ENCODE peak calls at places on chromosomes 16 and 17, in seven cellular contexts. A is lung, E is endothelial cell of umbilical vein, F is left lung, O is hepatocyte, Z is AG04450, C is colonic mucosa. K is an unnamed sample. For H3K9me3 and H3K27me3, the result is how much of the 10 kb centered on the place peaks cover.

GRCh38 chr16:86215233-86215978 is 294.9 kb upstream of the FOXF1 start:
- DNase-seq in A (no peak), E (no peak), F (no peak), O (no peak), Z (no peak), C (no peak), K (peak)

GRCh38 chr17:79950711-79951110 is 85.0 kb downstream of the TBC1D16 start:
- DNase-seq in A (no peak), E (no peak), F (no peak), O (no peak), Z (no peak), C (no peak), K (peak)

GRCh38 chr17:39666601-39667261 is 1.5 kb upstream of the PNMT start:
- DNase-seq in A (no peak), E (no peak), F (no peak), O (no peak), Z (no peak), C (no peak), K (no peak)

GRCh38 chr16:81633147-81633619 is 145.9 kb upstream of the PLCG2 start:
- DNase-seq in A (no peak), E (no peak), F (no peak), O (no peak), Z (no peak), C (no peak), K (no peak)

GRCh38 chr17:79948918-79949645 is 86.6 kb downstream of the TBC1D16 start:
- DNase-seq in A (no peak), E (no peak), F (no peak), O (no peak), Z (no peak), C (no peak), K (no peak)

GRCh38 chr16:88283596-88283995 is 99.2 kb upstream of the ZNF469 start:
- DNase-seq in A (no peak), E (no peak), F (no peak), O (no peak), Z (no peak), C (no peak), K (no peak)

GRCh38 chr17:31508310-31509094 is 117.0 kb downstream of the RAB11FIP4 start:
- DNase-seq in A (no peak), E (no peak), F (no peak), O (no peak), Z (no peak), C (peak), K (no peak)

GRCh38 chr17:3926860-3927627 is 10.8 kb upstream of the P2RX1 start:
- DNase-seq in A (no peak), E (no peak), F (no peak), O (no peak), Z (no peak), C (no peak), K (no peak)

GRCh38 chr16:83400234-83400633 is 407.5 kb upstream of the HSBP1 start:
- DNase-seq in A (peak), E (no peak), F (no peak), O (no peak), Z (no peak), C (no peak), K (no peak)

GRCh38 chr16:26561303-26561702 is 505.4 kb upstream of the C16orf82 start:
- DNase-seq in A (no peak), E (no peak), F (no peak), O (no peak), Z (no peak), C (no peak), K (peak)

GRCh38 chr16:77298638-77299360 is 99.6 kb downstream of the SYCE1L start:
- DNase-seq in A (no peak), E (peak), F (no peak), O (peak), Z (peak), C (no peak), K (no peak)

GRCh38 chr17:72075995-72076677 is 44.7 kb upstream of the SOX9 start:
- DNase-seq in A (no peak), E (no peak), F (no peak), O (no peak), Z (no peak), C (no peak), K (peak)

GRCh38 chr16:51640196-51640595 is 489.1 kb upstream of the SALL1 start:
- DNase-seq in A (no peak), E (no peak), F (no peak), O (no peak), Z (no peak), C (no peak), K (no peak)

GRCh38 chr16:89144681-89145080 is 26.9 kb upstream of the CDH15 start:
- DNase-seq in A (no peak), E (no peak), F (no peak), O (no peak), Z (no peak), C (no peak), K (no peak)

GRCh38 chr17:18891541-18891940 is 33.6 kb downstream of the PRPSAP2 start:
- DNase-seq in A (no peak), E (no peak), F (no peak), O (no peak), Z (no peak), C (no peak), K (no peak)

GRCh38 chr16:28609631-28610594 is at the start of gene SULT1A1:
- DNase-seq in A (peak), E (no peak), F (peak), O (peak), Z (no peak), C (peak), K (peak)

GRCh38 chr17:64384253-64385186 is 6.1 kb downstream of the PECAM1 start:
- DNase-seq in A (no peak), E (peak), F (no peak), O (no peak), Z (no peak), C (no peak), K (no peak)

GRCh38 chr17:38395090-38395489 is 33.2 kb upstream of the ARHGAP23 start:
- DNase-seq in A (no peak), E (no peak), F (no peak), O (no peak), Z (no peak), C (no peak), K (no peak)

GRCh38 chr17:81576621-81577277 is 24.6 kb upstream of the FAAP100 start:
- DNase-seq in A (no peak), E (peak), F (no peak), O (no peak), Z (no peak), C (no peak), K (no peak)

GRCh38 chr16:56477096-56477878 is 25.9 kb downstream of the OGFOD1 start:
- DNase-seq in A (no peak), E (peak), F (no peak), O (peak), Z (peak), C (no peak), K (peak)

GRCh38 chr17:32998893-32999240 is 7.2 kb downstream of the SPACA3 start:
- DNase-seq in A (no peak), E (no peak), F (no peak), O (no peak), Z (no peak), C (no peak), K (no peak)

GRCh38 chr17:62860962-62861873 is 53.1 kb upstream of the MARCHF10 start:
- DNase-seq in A (no peak), E (no peak), F (no peak), O (peak), Z (no peak), C (no peak), K (no peak)

GRCh38 chr17:63571632-63572310 is 21.5 kb downstream of the DCAF7 start:
- DNase-seq in A (no peak), E (peak), F (no peak), O (no peak), Z (peak), C (no peak), K (no peak)

GRCh38 chr16:13435873-13436474 is 484.0 kb upstream of the ERCC4 start:
- DNase-seq in A (no peak), E (no peak), F (no peak), O (peak), Z (no peak), C (no peak), K (no peak)

GRCh38 chr17:82949361-82949760 is 109.5 kb upstream of the ZNF750 start:
- DNase-seq in A (no peak), E (no peak), F (peak), O (no peak), Z (no peak), C (no peak), K (peak)

GRCh38 chr17:82949984-82950383 is 110.2 kb upstream of the ZNF750 start:
- DNase-seq in A (no peak), E (no peak), F (no peak), O (no peak), Z (no peak), C (no peak), K (no peak)

GRCh38 chr17:82952019-82952418 is 112.2 kb upstream of the ZNF750 start:
- DNase-seq in A (no peak), E (no peak), F (peak), O (no peak), Z (no peak), C (no peak), K (no peak)

GRCh38 chr17:82948081-82948511 is 108.3 kb upstream of the ZNF750 start:
- DNase-seq in A (no peak), E (no peak), F (peak), O (no peak), Z (no peak), C (no peak), K (no peak)

GRCh38 chr17:82950525-82951102 is 110.8 kb upstream of the ZNF750 start:
- DNase-seq in A (no peak), E (no peak), F (no peak), O (no peak), Z (no peak), C (no peak), K (no peak)
- H3K9me3 ChIP-seq in A (under half), E (under half), F (under half), O (under half), Z (under half), C (under half), K (under half)

DNA sequence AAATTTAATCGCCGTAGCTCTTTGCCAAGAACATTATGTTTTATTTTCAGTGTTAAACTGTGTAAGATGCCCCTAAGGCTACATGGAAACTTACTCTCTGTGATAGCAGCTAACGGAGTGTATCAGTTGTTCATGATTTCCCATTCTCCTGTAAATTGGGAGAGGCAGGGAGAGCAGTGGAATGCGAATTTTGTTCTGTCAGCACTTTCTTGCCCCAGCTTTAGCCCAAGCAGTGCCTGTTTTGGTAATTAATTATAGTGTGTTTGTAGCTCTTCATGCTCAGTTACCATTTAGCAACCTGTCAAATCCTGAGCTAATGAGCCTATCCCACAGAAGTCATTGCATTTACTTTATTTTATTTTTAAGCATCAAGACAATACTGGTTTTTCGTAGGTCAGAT is 475.1 kb upstream of the RBFOX1 start:
- DNase-seq in A (no peak), E (no peak), F (no peak), O (no peak), Z (no peak), C (no peak), K (no peak)
- H3K27me3 ChIP-seq in A (under half), E (under half), F (under half), O (under half), Z (under half), C (under half), K (under half)

GRCh38 chr17:48011405-48012150 is 26.0 kb downstream of the COPZ2 start:
- DNase-seq in A (no peak), E (peak), F (no peak), O (peak), Z (no peak), C (no peak), K (no peak)
- TF ChIP-seq CTCF in A (peak), E (peak), F (peak), O (peak), Z (peak), C (peak), K (no peak)

GRCh38 chr17:82948957-82949356 is 109.1 kb upstream of the ZNF750 start:
- DNase-seq in A (no peak), E (no peak), F (no peak), O (no peak), Z (no peak), C (no peak), K (no peak)
- H3K9me3 ChIP-seq in A (under half), E (under half), F (under half), O (under half), Z (half or more), C (under half), K (under half)

GRCh38 chr17:73784015-73784603 is 139.9 kb upstream of the SDK2 start:
- DNase-seq in A (no peak), E (no peak), F (no peak), O (no peak), Z (no peak), C (no peak), K (no peak)

GRCh38 chr17:73783382-73783766 is 139.1 kb upstream of the SDK2 start:
- DNase-seq in A (no peak), E (no peak), F (no peak), O (no peak), Z (no peak), C (no peak), K (no peak)

GRCh38 chr17:73782231-73782630 is 138.0 kb upstream of the SDK2 start:
- DNase-seq in A (no peak), E (no peak), F (no peak), O (no peak), Z (no peak), C (no peak), K (no peak)

GRCh38 chr17:73785466-73785865 is 141.2 kb upstream of the SDK2 start:
- DNase-seq in A (no peak), E (no peak), F (no peak), O (no peak), Z (no peak), C (no peak), K (no peak)

DNA sequence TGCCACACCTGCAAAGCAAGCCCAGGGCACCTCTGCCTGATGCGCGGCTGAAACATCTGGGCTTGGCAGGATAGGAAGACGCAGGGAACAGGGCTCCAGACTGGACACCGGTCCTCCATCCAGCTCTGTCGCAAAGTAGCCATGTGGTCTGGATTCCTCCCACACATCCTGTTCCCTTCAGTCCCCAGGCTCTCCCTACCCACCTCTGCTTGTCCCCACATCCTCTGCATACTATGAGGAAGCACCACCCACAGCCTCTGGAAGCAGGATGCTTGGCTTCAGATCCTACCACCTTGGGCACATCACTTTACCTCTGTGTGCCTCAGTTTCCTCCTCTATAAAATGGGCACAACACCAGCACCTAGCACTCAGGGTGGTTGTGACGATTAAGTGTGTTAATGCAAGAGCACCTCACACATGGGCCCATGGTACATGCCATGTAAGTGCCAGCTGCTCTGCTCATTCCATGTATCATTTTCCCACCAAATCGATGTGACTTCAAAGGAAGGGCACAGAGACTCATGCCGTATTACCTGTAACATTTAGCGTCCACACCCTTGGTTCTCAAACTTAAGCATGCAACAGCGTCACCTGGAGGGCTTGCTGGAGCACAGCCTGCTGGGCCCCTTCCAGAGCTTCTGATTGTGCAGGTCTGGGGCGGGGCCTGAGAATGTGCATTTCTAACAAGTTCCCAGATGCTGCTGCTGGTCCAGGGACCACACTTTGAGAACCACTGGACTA is 138.6 kb upstream of the SDK2 start:
- DNase-seq in A (no peak), E (no peak), F (no peak), O (no peak), Z (no peak), C (peak), K (no peak)
- H3K27me3 ChIP-seq in A (under half), E (under half), F (half or more), O (under half), Z (under half), C (under half), K (under half)

DNA sequence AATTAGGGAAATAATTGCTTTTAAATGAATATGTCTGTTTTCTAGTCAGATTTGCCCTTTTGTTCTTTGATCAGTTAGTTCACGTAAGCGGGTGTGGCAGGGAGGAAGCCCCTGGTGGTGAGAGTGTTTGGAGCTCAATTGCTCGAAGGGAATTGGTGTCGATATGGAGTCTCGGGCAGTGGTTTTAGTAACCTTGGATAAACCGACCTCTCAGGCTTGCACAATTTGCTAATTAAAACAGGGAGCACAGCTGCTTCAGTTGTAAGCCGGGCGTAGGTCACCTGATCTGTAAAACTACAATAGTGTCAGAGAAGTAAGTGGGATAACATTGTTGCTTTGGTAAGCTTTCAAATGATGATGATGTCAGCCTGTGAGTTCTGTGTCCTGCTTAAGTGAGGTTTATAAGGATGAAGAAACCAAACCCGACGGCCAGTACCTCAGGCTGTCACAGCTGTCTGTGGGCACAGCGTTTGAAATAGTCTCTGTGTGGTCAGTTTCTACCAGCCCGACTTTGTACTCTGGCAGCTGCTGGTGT is 2.9 kb downstream of the ZNF750 start:
- DNase-seq in A (no peak), E (no peak), F (no peak), O (no peak), Z (no peak), C (no peak), K (no peak)
- TF ChIP-seq CTCF in A (no peak), E (peak), F (no peak), O (no peak), Z (peak), C (no peak), K (no peak)

DNA sequence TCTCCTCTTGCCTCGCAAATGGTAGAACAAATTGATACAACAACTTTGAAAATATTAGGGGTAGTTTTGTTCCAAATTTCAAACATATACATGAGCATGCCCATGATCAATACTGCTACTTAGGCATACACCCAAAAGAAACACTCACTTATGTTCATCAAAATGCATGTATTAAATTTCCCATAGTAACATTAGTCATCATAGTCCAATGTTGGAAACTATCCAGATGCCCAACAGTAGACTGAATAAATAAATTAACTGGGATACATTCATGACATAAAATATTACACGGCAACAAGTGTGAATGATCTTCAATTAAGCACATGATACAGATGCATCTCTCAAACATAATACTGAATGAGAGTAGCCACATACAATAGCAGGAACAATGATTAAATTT is 391.6 kb downstream of the CDH11 start:
- DNase-seq in A (no peak), E (no peak), F (no peak), O (no peak), Z (no peak), C (no peak), K (no peak)
- H3K9me3 ChIP-seq in A (under half), E (under half), F (under half), O (under half), Z (under half), C (under half), K (under half)

DNA sequence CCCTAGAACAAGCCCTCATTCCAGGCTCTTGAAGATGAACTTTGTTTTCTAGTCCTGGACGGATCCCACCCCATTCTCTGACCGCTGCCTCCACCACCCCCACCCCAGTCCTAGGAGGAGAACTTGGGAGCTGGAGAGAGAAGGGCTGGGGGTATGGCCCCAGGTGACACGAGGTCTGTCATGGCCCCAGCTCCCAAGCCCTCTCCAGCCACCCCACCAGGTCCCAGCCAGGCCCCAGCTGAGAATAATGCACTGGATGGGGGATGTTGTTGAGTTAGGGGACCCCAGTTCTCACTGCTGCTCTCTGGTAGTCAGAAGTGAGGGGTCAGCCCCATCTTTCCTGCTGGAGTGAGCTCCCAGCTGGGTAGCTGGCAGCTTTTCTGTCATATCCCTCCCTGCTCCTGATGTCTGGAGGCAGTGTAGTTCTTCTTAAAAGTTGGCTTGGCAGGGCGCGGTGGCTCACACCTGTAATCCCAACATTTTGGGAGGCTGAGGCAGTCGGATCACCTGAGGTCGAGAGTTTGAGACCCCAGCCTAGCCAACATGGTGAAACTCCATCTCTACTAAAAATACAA is 4.6 kb upstream of the COL1A1 start:
- DNase-seq in A (no peak), E (no peak), F (no peak), O (no peak), Z (no peak), C (no peak), K (no peak)
- H3K27me3 ChIP-seq in A (under half), E (under half), F (half or more), O (under half), Z (under half), C (under half), K (under half)

GRCh38 chr17:7889166-7889584 is 586 bp downstream of the CHD3 start:
- DNase-seq in A (peak), E (peak), F (peak), O (peak), Z (peak), C (peak), K (peak)
- TF ChIP-seq CTCF in A (peak), E (peak), F (peak), O (peak), Z (peak), C (peak), K (peak)